ENCODE peak calls at places on chromosomes 1 and 21, in four cellular contexts. One of them, this sample, is unnamed.

GRCh38 chr1:37865348-37866119 is 6.1 kb upstream of the MTF1 start:
- DNase-seq in nephron progenitor cell: no peak
- DNase-seq in fibroblast of mammary gland: peak; percentile 73
- DNase-seq in neural progenitor cell: no peak
- DNase-seq in this sample: no peak

GRCh38 chr1:223620297-223620900 is 45.1 kb downstream of the CAPN8 start:
- DNase-seq in nephron progenitor cell: no peak
- DNase-seq in fibroblast of mammary gland: no peak
- DNase-seq in neural progenitor cell: no peak
- DNase-seq in this sample: no peak

GRCh38 chr1:247451388-247452010 is 6.4 kb downstream of the OR2B11 start:
- DNase-seq in nephron progenitor cell: no peak
- DNase-seq in fibroblast of mammary gland: no peak
- DNase-seq in neural progenitor cell: no peak
- DNase-seq in this sample: no peak

GRCh38 chr1:5226390-5226704 is 571.9 kb downstream of the AJAP1 start:
- DNase-seq in nephron progenitor cell: no peak
- DNase-seq in fibroblast of mammary gland: no peak
- DNase-seq in neural progenitor cell: no peak
- DNase-seq in this sample: no peak

GRCh38 chr1:239456788-239457187 is 70.4 kb downstream of the CHRM3 start:
- DNase-seq in nephron progenitor cell: no peak
- DNase-seq in fibroblast of mammary gland: no peak
- DNase-seq in neural progenitor cell: no peak
- DNase-seq in this sample: no peak

GRCh38 chr1:22031214-22031962 is 21.1 kb upstream of the CDC42 start:
- DNase-seq in nephron progenitor cell: no peak
- DNase-seq in fibroblast of mammary gland: no peak
- DNase-seq in neural progenitor cell: no peak
- DNase-seq in this sample: no peak

GRCh38 chr1:58779837-58780585 is 3.8 kb downstream of the JUN start:
- DNase-seq in nephron progenitor cell: no peak
- DNase-seq in fibroblast of mammary gland: peak; percentile 81
- DNase-seq in neural progenitor cell: no peak
- DNase-seq in this sample: no peak

GRCh38 chr1:93221913-93222312 is 41.4 kb downstream of the CCDC18 start:
- DNase-seq in nephron progenitor cell: no peak
- DNase-seq in fibroblast of mammary gland: no peak
- DNase-seq in neural progenitor cell: no peak
- DNase-seq in this sample: no peak

GRCh38 chr1:106289265-106289664 is 767.2 kb upstream of the PRMT6 start:
- DNase-seq in nephron progenitor cell: no peak
- DNase-seq in fibroblast of mammary gland: no peak
- DNase-seq in neural progenitor cell: no peak
- DNase-seq in this sample: no peak

GRCh38 chr1:100354971-100355394 is 2.7 kb downstream of the CDC14A start:
- DNase-seq in nephron progenitor cell: peak; percentile 43
- DNase-seq in fibroblast of mammary gland: peak; percentile 15
- DNase-seq in neural progenitor cell: peak; percentile 80
- DNase-seq in this sample: peak; percentile 44

GRCh38 chr1:55476445-55477015 is 261.4 kb upstream of the USP24 start:
- DNase-seq in nephron progenitor cell: no peak
- DNase-seq in fibroblast of mammary gland: peak; percentile 54
- DNase-seq in neural progenitor cell: no peak
- DNase-seq in this sample: no peak

GRCh38 chr1:164702216-164702615 is 143.2 kb downstream of the PBX1 start:
- DNase-seq in nephron progenitor cell: no peak
- DNase-seq in fibroblast of mammary gland: peak; percentile 49
- DNase-seq in neural progenitor cell: no peak
- DNase-seq in this sample: no peak

GRCh38 chr1:30695481-30695880 is 27.9 kb downstream of the MATN1 start:
- DNase-seq in nephron progenitor cell: no peak
- DNase-seq in fibroblast of mammary gland: peak; percentile 47
- DNase-seq in neural progenitor cell: no peak
- DNase-seq in this sample: no peak

GRCh38 chr1:211742889-211743529 is 67.6 kb upstream of the NEK2 start:
- DNase-seq in nephron progenitor cell: no peak
- DNase-seq in fibroblast of mammary gland: no peak
- DNase-seq in neural progenitor cell: no peak
- DNase-seq in this sample: no peak

GRCh38 chr21:31220567-31220966 is 123.5 kb downstream of the TIAM1 start:
- DNase-seq in nephron progenitor cell: no peak
- DNase-seq in fibroblast of mammary gland: peak; percentile 87
- DNase-seq in neural progenitor cell: peak; percentile 58
- DNase-seq in this sample: no peak

GRCh38 chr21:46029201-46029924 is 47.8 kb downstream of the COL6A1 start:
- DNase-seq in nephron progenitor cell: no peak
- DNase-seq in fibroblast of mammary gland: peak; percentile 29
- DNase-seq in neural progenitor cell: no peak
- DNase-seq in this sample: no peak

GRCh38 chr1:201180133-201180532 is 10.5 kb upstream of the IGFN1 start:
- DNase-seq in nephron progenitor cell: no peak
- DNase-seq in fibroblast of mammary gland: no peak
- DNase-seq in neural progenitor cell: no peak
- DNase-seq in this sample: no peak

DNA sequence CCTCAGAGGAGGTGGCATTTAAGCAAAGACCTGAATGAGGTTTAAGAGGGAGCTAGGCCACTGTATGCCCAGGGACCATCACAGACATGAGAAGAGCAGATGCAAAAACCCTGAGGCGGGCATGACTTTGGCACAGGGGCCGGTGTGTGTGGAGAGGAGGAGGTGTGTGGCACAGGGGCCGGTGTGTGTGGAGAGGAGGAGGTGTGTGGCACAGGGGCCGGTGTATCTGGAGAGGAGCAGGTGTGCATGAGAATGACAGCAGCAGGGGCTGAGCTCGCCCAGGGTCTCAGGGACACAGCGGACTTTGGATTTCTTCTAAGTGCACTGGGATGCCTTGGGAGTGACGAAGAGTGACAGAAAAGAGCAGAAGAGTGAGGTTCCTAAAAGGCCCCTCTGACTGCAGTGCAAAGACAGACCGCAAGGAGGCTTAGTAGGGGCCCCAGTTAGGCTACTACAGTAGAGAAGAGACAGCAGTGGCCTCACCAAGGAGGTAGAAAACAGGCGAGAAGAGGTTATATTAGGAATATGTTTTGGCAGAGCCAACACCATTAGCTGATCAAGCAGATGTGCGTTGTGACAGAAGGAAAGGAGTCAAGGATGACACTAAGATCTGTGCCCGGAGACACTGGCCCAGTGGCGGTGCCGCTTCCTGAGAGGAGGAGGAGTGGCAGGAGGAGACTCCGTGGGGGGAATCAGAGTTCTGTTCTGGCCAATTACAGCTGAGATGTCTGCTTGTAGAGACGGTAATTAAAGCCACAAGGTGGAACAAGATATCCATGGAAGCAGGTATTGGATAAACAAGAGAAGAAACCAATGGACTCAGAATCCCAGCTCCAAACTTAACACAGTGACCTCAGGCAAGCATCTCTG is 18.4 kb downstream of the ZBTB17 start:
- DNase-seq in nephron progenitor cell: peak; percentile 55
- DNase-seq in fibroblast of mammary gland: no peak
- DNase-seq in neural progenitor cell: peak; percentile 65
- DNase-seq in this sample: no peak
- TF ChIP-seq CTCF in nephron progenitor cell: peak; percentile 57
- TF ChIP-seq CTCF in fibroblast of mammary gland: peak; percentile 30
- TF ChIP-seq CTCF in neural progenitor cell: peak; percentile 66
- TF ChIP-seq CTCF in this sample: peak; percentile 32

GRCh38 chr1:156357977-156358376 is 11.0 kb upstream of the RHBG start:
- DNase-seq in nephron progenitor cell: no peak
- DNase-seq in fibroblast of mammary gland: no peak
- DNase-seq in neural progenitor cell: no peak
- DNase-seq in this sample: no peak

GRCh38 chr1:156359973-156360372 is 9.0 kb upstream of the RHBG start:
- DNase-seq in nephron progenitor cell: peak; percentile 34
- DNase-seq in fibroblast of mammary gland: peak; percentile 74
- DNase-seq in neural progenitor cell: peak; percentile 64
- DNase-seq in this sample: no peak

GRCh38 chr1:156356262-156356874 is 12.6 kb upstream of the RHBG start:
- DNase-seq in nephron progenitor cell: no peak
- DNase-seq in fibroblast of mammary gland: no peak
- DNase-seq in neural progenitor cell: no peak
- DNase-seq in this sample: no peak

GRCh38 chr1:156360534-156360933 is 8.5 kb upstream of the RHBG start:
- DNase-seq in nephron progenitor cell: no peak
- DNase-seq in fibroblast of mammary gland: no peak
- DNase-seq in neural progenitor cell: no peak
- DNase-seq in this sample: no peak

GRCh38 chr1:156356875-156357534 is 12.0 kb upstream of the RHBG start:
- DNase-seq in nephron progenitor cell: peak; percentile 77
- DNase-seq in fibroblast of mammary gland: no peak
- DNase-seq in neural progenitor cell: peak; percentile 84
- DNase-seq in this sample: peak; percentile 74
- TF ChIP-seq CTCF in nephron progenitor cell: peak; percentile 82
- TF ChIP-seq CTCF in fibroblast of mammary gland: peak; percentile 28
- TF ChIP-seq CTCF in neural progenitor cell: peak; percentile 91
- TF ChIP-seq CTCF in this sample: peak; percentile 81

GRCh38 chr1:116112388-116113140 is 1.4 kb downstream of the MAB21L3 start:
- DNase-seq in nephron progenitor cell: no peak
- DNase-seq in fibroblast of mammary gland: no peak
- DNase-seq in neural progenitor cell: no peak
- DNase-seq in this sample: no peak

GRCh38 chr1:116110507-116111195 is 548 bp upstream of the MAB21L3 start:
- DNase-seq in nephron progenitor cell: no peak
- DNase-seq in fibroblast of mammary gland: no peak
- DNase-seq in neural progenitor cell: no peak
- DNase-seq in this sample: no peak

GRCh38 chr1:116115476-116115875 is 4.3 kb downstream of the MAB21L3 start:
- DNase-seq in nephron progenitor cell: no peak
- DNase-seq in fibroblast of mammary gland: peak; percentile 69
- DNase-seq in neural progenitor cell: no peak
- DNase-seq in this sample: no peak

GRCh38 chr1:116113615-116114014 is 2.4 kb downstream of the MAB21L3 start:
- DNase-seq in nephron progenitor cell: no peak
- DNase-seq in fibroblast of mammary gland: no peak
- DNase-seq in neural progenitor cell: no peak
- DNase-seq in this sample: no peak

GRCh38 chr1:116111196-116112021 is at the start of gene MAB21L3:
- DNase-seq in nephron progenitor cell: no peak
- DNase-seq in fibroblast of mammary gland: no peak
- DNase-seq in neural progenitor cell: no peak
- DNase-seq in this sample: no peak
- TF ChIP-seq CTCF in nephron progenitor cell: no peak
- TF ChIP-seq CTCF in fibroblast of mammary gland: no peak
- TF ChIP-seq CTCF in neural progenitor cell: no peak
- TF ChIP-seq CTCF in this sample: no peak

GRCh38 chr1:16644179-16645043 is 22.3 kb downstream of the RNU1-3 start:
- DNase-seq in nephron progenitor cell: peak; percentile 100
- DNase-seq in fibroblast of mammary gland: peak; percentile 91
- DNase-seq in neural progenitor cell: peak; percentile 100
- DNase-seq in this sample: peak; percentile 100
- TF ChIP-seq CTCF in nephron progenitor cell: peak; percentile 41
- TF ChIP-seq CTCF in fibroblast of mammary gland: no peak
- TF ChIP-seq CTCF in neural progenitor cell: peak; percentile 55
- TF ChIP-seq CTCF in this sample: peak; percentile 56

GRCh38 chr1:39919545-39919944 is 17.8 kb upstream of the MYCL start:
- DNase-seq in nephron progenitor cell: peak; percentile 48
- DNase-seq in fibroblast of mammary gland: peak; percentile 67
- DNase-seq in neural progenitor cell: peak; percentile 77
- DNase-seq in this sample: no peak
- TF ChIP-seq CTCF in nephron progenitor cell: peak; percentile 64
- TF ChIP-seq CTCF in fibroblast of mammary gland: peak; percentile 57
- TF ChIP-seq CTCF in neural progenitor cell: peak; percentile 75
- TF ChIP-seq CTCF in this sample: peak; percentile 80

GRCh38 chr1:45009956-45010854 is 919 bp downstream of the HECTD3 start:
- DNase-seq in nephron progenitor cell: peak; percentile 38
- DNase-seq in fibroblast of mammary gland: no peak
- DNase-seq in neural progenitor cell: no peak
- DNase-seq in this sample: no peak

GRCh38 chr1:45012639-45013278 is 705 bp downstream of the UROD start:
- DNase-seq in nephron progenitor cell: peak; percentile 56
- DNase-seq in fibroblast of mammary gland: peak; percentile 61
- DNase-seq in neural progenitor cell: peak; percentile 63
- DNase-seq in this sample: peak; percentile 55

GRCh38 chr1:45013551-45014209 is 1.6 kb downstream of the UROD start:
- DNase-seq in nephron progenitor cell: no peak
- DNase-seq in fibroblast of mammary gland: no peak
- DNase-seq in neural progenitor cell: no peak
- DNase-seq in this sample: no peak

GRCh38 chr1:45010855-45011811 is at the start of gene HECTD3:
- DNase-seq in nephron progenitor cell: peak; percentile 76
- DNase-seq in fibroblast of mammary gland: peak; percentile 69
- DNase-seq in neural progenitor cell: peak; percentile 86
- DNase-seq in this sample: no peak

GRCh38 chr1:45011837-45012638 is at the start of gene UROD:
- DNase-seq in nephron progenitor cell: peak; percentile 89
- DNase-seq in fibroblast of mammary gland: peak; percentile 96
- DNase-seq in neural progenitor cell: peak; percentile 97
- DNase-seq in this sample: peak; percentile 67
- TF ChIP-seq CTCF in nephron progenitor cell: no peak
- TF ChIP-seq CTCF in fibroblast of mammary gland: no peak
- TF ChIP-seq CTCF in neural progenitor cell: no peak
- TF ChIP-seq CTCF in this sample: no peak

GRCh38 chr1:57586842-57587241 is 163.0 kb upstream of the DAB1 start:
- DNase-seq in nephron progenitor cell: no peak
- DNase-seq in fibroblast of mammary gland: no peak
- DNase-seq in neural progenitor cell: no peak
- DNase-seq in this sample: no peak
- TF ChIP-seq CTCF in nephron progenitor cell: no peak
- TF ChIP-seq CTCF in fibroblast of mammary gland: no peak
- TF ChIP-seq CTCF in neural progenitor cell: no peak
- TF ChIP-seq CTCF in this sample: no peak

GRCh38 chr1:27367160-27367650 is 444 bp upstream of the MAP3K6 start:
- DNase-seq in nephron progenitor cell: no peak
- DNase-seq in fibroblast of mammary gland: no peak
- DNase-seq in neural progenitor cell: no peak
- DNase-seq in this sample: no peak
- TF ChIP-seq CTCF in nephron progenitor cell: no peak
- TF ChIP-seq CTCF in fibroblast of mammary gland: no peak
- TF ChIP-seq CTCF in neural progenitor cell: no peak
- TF ChIP-seq CTCF in this sample: no peak

DNA sequence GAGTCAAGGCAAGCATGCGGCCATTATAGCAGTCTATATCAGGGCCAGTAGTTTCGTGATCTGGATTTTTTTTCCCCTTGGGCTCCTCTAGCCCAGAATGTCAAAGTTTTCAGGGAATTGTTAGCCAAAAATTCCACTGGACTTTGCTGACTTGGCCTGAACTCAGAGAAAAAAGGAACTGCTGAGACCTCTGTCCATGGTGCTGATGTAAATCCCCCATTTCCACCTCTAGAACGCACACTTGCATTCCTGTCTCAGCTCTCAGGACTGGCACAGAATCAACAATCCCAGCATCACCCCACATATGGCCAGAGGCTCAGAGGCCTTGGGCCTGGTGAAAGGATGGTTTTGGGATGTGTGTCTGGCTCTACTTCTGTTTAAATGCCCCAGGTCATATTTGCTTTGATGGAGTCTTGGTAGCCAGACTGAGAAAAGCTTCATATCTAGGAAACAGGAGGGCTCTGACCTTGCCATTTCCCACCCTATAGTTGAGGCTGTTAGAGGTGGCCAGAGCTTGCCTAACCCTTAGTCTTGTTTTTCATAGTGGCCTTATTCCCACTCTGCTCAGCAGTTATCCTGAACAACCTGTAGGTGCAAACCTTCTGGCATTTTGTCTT is 16.9 kb upstream of the EFCAB14 start:
- DNase-seq in nephron progenitor cell: peak; percentile 68
- DNase-seq in fibroblast of mammary gland: peak; percentile 65
- DNase-seq in neural progenitor cell: peak; percentile 83
- DNase-seq in this sample: no peak
- TF ChIP-seq CTCF in nephron progenitor cell: no peak
- TF ChIP-seq CTCF in fibroblast of mammary gland: peak; percentile 43
- TF ChIP-seq CTCF in neural progenitor cell: peak; percentile 57
- TF ChIP-seq CTCF in this sample: no peak

This sample was measured in mesothelial cell of epicardium.